ENCODE peak calls at places on chromosomes 1 and 21, in five cellular contexts. P is activated naive CD8-positive, alpha-beta T cell treated with anti-CD3 and anti-CD28 coated beads for 36 hours; A is OCI-LY7; M is stimulated activated CD4-positive, alpha-beta T cell treated with anti-CD3 and anti-CD28 coated beads, Interleukin-4, amount 100 ng/mL, for 48 hours; R is fibroblast of lung. Y is an unnamed sample.
A peak's percentile ranks its signal among the peaks of the same experiment; 100 is the strongest.

GRCh38 chr1:16183157-16183556 is 27.3 kb upstream of the EPHA2 start:
- DNase-seq in P (no peak), A (no peak), M (no peak), R (peak; percentile 93), Y (no peak)

GRCh38 chr1:226487921-226488320 is 60.6 kb upstream of the STUM start:
- DNase-seq in P (no peak), A (no peak), M (no peak), R (no peak), Y (no peak)

GRCh38 chr1:84603941-84604830 is 29.9 kb upstream of the CTBS start:
- DNase-seq in P (no peak), A (no peak), M (no peak), R (peak; percentile 90), Y (no peak)

GRCh38 chr1:180061019-180061418 is 93.7 kb upstream of the QSOX1 start:
- DNase-seq in P (no peak), A (no peak), M (no peak), R (no peak), Y (no peak)

GRCh38 chr1:55374801-55375616 is 159.8 kb upstream of the USP24 start:
- DNase-seq in P (no peak), A (no peak), M (no peak), R (no peak), Y (no peak)

GRCh38 chr1:63774617-63775417 is 1.0 kb downstream of the ROR1 start:
- DNase-seq in P (peak; percentile 12), A (peak; percentile 22), M (no peak), R (peak; percentile 62), Y (peak; percentile 12)

GRCh38 chr21:45465105-45465504 is 60.1 kb downstream of the COL18A1 start:
- DNase-seq in P (no peak), A (peak; percentile 33), M (no peak), R (no peak), Y (no peak)

GRCh38 chr1:83583351-83584014 is 415.4 kb downstream of the TTLL7 start:
- DNase-seq in P (peak; percentile 15), A (no peak), M (peak; percentile 8), R (no peak), Y (no peak)

GRCh38 chr1:63890468-63890867 is 116.7 kb downstream of the ROR1 start:
- DNase-seq in P (no peak), A (no peak), M (no peak), R (no peak), Y (no peak)

GRCh38 chr21:41012425-41012824 is 155.5 kb upstream of the BACE2 start:
- DNase-seq in P (no peak), A (no peak), M (no peak), R (no peak), Y (no peak)

GRCh38 chr1:111286912-111287311 is 3.7 kb upstream of the CHIA start:
- DNase-seq in P (no peak), A (no peak), M (no peak), R (no peak), Y (no peak)

GRCh38 chr1:201347498-201348210 is 29.8 kb downstream of the TNNT2 start:
- DNase-seq in P (no peak), A (no peak), M (no peak), R (no peak), Y (no peak)

GRCh38 chr1:27509127-27510080 is 19.4 kb upstream of the WASF2 start:
- DNase-seq in P (no peak), A (no peak), M (no peak), R (no peak), Y (no peak)

GRCh38 chr1:223250632-223251015 is 107.6 kb upstream of the TLR5 start:
- DNase-seq in P (no peak), A (no peak), M (no peak), R (no peak), Y (no peak)

GRCh38 chr1:206002833-206003532 is at the start of gene RAB7B:
- DNase-seq in P (no peak), A (no peak), M (no peak), R (peak; percentile 76), Y (no peak)

GRCh38 chr1:234589854-234590620 is 19.9 kb downstream of the IRF2BP2 start:
- DNase-seq in P (no peak), A (no peak), M (no peak), R (peak; percentile 40), Y (no peak)

GRCh38 chr1:40699787-40700186 is 8.3 kb downstream of the NFYC start:
- DNase-seq in P (no peak), A (no peak), M (no peak), R (peak; percentile 6), Y (peak; percentile 62)

GRCh38 chr1:10564063-10564462 is 89.3 kb downstream of the PEX14 start:
- DNase-seq in P (no peak), A (no peak), M (no peak), R (no peak), Y (no peak)

GRCh38 chr1:29853716-29854330 is 617.5 kb downstream of the PTPRU start:
- DNase-seq in P (no peak), A (no peak), M (no peak), R (no peak), Y (no peak)

GRCh38 chr1:234989019-234989418 is 139.6 kb downstream of the TOMM20 start:
- DNase-seq in P (no peak), A (no peak), M (no peak), R (no peak), Y (no peak)

GRCh38 chr1:225651872-225652725 is 824 bp downstream of the ENAH start:
- DNase-seq in P (peak; percentile 2), A (peak; percentile 13), M (no peak), R (peak; percentile 55), Y (no peak)

GRCh38 chr21:26800001-26800400 is 45.2 kb downstream of the ADAMTS1 start:
- DNase-seq in P (no peak), A (no peak), M (no peak), R (no peak), Y (no peak)

GRCh38 chr21:46667735-46668380 is 32.4 kb downstream of the PRMT2 start:
- DNase-seq in P (peak; percentile 35), A (no peak), M (peak; percentile 8), R (peak; percentile 69), Y (no peak)

GRCh38 chr1:211183924-211184323 is 50.0 kb upstream of the KCNH1 start:
- DNase-seq in P (no peak), A (no peak), M (no peak), R (no peak), Y (no peak)

GRCh38 chr1:101996830-101997485 is at the start of gene OLFM3:
- DNase-seq in P (peak; percentile 1), A (no peak), M (peak; percentile 2), R (peak; percentile 8), Y (no peak)

GRCh38 chr1:25917996-25918395 is 11.8 kb upstream of the STMN1 start:
- DNase-seq in P (no peak), A (no peak), M (no peak), R (peak; percentile 36), Y (no peak)

GRCh38 chr1:229379901-229380300 is 37.1 kb upstream of the CCSAP start:
- DNase-seq in P (no peak), A (no peak), M (no peak), R (no peak), Y (no peak)

GRCh38 chr1:25727819-25728286 is 72.1 kb upstream of the SELENON start:
- DNase-seq in P (no peak), A (no peak), M (no peak), R (peak; percentile 23), Y (no peak)

GRCh38 chr1:114118351-114118990 is 35.2 kb downstream of the SYT6 start:
- DNase-seq in P (no peak), A (no peak), M (no peak), R (no peak), Y (no peak)

GRCh38 chr1:23352096-23352695 is 8.1 kb upstream of the HNRNPR start:
- DNase-seq in P (no peak), A (no peak), M (no peak), R (no peak), Y (no peak)

GRCh38 chr1:198628064-198628455 is 10.8 kb upstream of the PTPRC start:
- DNase-seq in P (no peak), A (no peak), M (no peak), R (peak; percentile 18), Y (no peak)

GRCh38 chr1:31799895-31800676 is 15.7 kb downstream of the SPOCD1 start:
- DNase-seq in P (no peak), A (no peak), M (no peak), R (no peak), Y (no peak)

GRCh38 chr21:44850208-44850800 is 23.2 kb downstream of the PTTG1IP start:
- DNase-seq in P (no peak), A (no peak), M (no peak), R (no peak), Y (no peak)

GRCh38 chr1:55632058-55632457 is 416.9 kb upstream of the USP24 start:
- DNase-seq in P (no peak), A (no peak), M (no peak), R (peak; percentile 74), Y (no peak)